ENCODE peak calls at places on chromosomes 4 and X, in six cellular contexts. S is HCT116, B is GM12878, J is GM12891, X is sigmoid colon, W is K562. K is an unnamed sample.

GRCh38 chr4:48944659-48945290 is 38.2 kb upstream of the OCIAD2 start:
- DNase-seq in S (no peak), B (no peak), J (no peak), X (no peak), W (peak; percentile 38), K (no peak)

GRCh38 chr4:19776929-19777328 is 474.8 kb upstream of the SLIT2 start:
- DNase-seq in S (no peak), B (no peak), J (no peak), X (no peak), W (no peak), K (no peak)

GRCh38 chr4:23483320-23483958 is 406.4 kb downstream of the PPARGC1A start:
- DNase-seq in S (no peak), B (no peak), J (no peak), X (no peak), W (no peak), K (no peak)

GRCh38 chrX:149984411-149984810 is 46.1 kb upstream of the EOLA2 start:
- DNase-seq in S (no peak), B (no peak), J (no peak), X (no peak), W (no peak), K (no peak)

GRCh38 chr4:185665655-185666054 is 130.3 kb upstream of the PDLIM3 start:
- DNase-seq in S (no peak), B (no peak), J (no peak), X (no peak), W (no peak), K (no peak)

GRCh38 chr4:65437102-65437501 is 233.2 kb downstream of the EPHA5 start:
- DNase-seq in S (no peak), B (no peak), J (no peak), X (no peak), W (no peak), K (no peak)

GRCh38 chr4:184695178-184695896 is 38.6 kb downstream of the CENPU start:
- DNase-seq in S (no peak), B (no peak), J (no peak), X (no peak), W (no peak), K (no peak)

GRCh38 chr4:1053080-1053661 is 41.7 kb downstream of the FGFRL1 start:
- DNase-seq in S (no peak), B (no peak), J (no peak), X (peak; percentile 56), W (no peak), K (no peak)

GRCh38 chr4:2924765-2925301 is 38.4 kb downstream of the NOP14 start:
- DNase-seq in S (no peak), B (no peak), J (no peak), X (no peak), W (no peak), K (no peak)

GRCh38 chr4:108596389-108596788 is 24.0 kb upstream of the RPL34 start:
- DNase-seq in S (no peak), B (no peak), J (no peak), X (no peak), W (no peak), K (no peak)

GRCh38 chr4:108965472-108966076 is 202.7 kb upstream of the ETNPPL start:
- DNase-seq in S (no peak), B (no peak), J (no peak), X (no peak), W (no peak), K (no peak)

GRCh38 chr4:113760094-113760851 is 1.3 kb downstream of the CAMK2D start:
- DNase-seq in S (no peak), B (no peak), J (no peak), X (peak; percentile 66), W (no peak), K (no peak)

GRCh38 chr4:183094393-183095198 is 4.5 kb upstream of the WWC2 start:
- DNase-seq in S (no peak), B (no peak), J (no peak), X (no peak), W (no peak), K (no peak)

GRCh38 chr4:154450971-154451370 is 40.6 kb downstream of the DCHS2 start:
- DNase-seq in S (no peak), B (no peak), J (no peak), X (no peak), W (no peak), K (no peak)

GRCh38 chrX:78140206-78140605 is 756 bp upstream of the TAF9B start:
- DNase-seq in S (no peak), B (no peak), J (no peak), X (no peak), W (no peak), K (no peak)

GRCh38 chr4:113077611-113078010 is 28.2 kb downstream of the ANK2 start:
- DNase-seq in S (no peak), B (no peak), J (no peak), X (no peak), W (no peak), K (no peak)

GRCh38 chr4:38170800-38171199 is 210.6 kb downstream of the PTTG2 start:
- DNase-seq in S (no peak), B (no peak), J (no peak), X (no peak), W (no peak), K (no peak)

DNA sequence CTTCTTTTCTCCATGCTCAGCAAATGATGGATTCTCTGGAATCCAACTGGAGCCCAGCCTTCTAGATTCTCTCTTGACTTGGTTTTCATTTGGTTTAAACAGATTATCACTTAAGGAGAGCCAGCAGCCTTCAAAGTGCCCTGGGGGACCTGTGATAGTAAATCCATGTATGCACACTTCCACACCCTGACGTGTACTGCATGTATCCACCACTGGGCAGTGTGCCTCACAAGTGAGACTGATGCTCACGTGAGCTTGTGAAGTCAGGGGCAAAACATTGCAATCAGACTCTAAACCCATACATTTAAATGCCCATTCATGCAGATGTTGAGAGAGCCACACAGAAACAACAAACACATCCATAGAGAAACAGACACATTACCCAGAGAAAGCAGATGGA is 28.0 kb upstream of the SETD7 start:
- DNase-seq in S (no peak), B (no peak), J (no peak), X (no peak), W (no peak), K (no peak)
- TF ChIP-seq POLR2AphosphoS5 in S (no peak), B (no peak), J (no peak), X (no peak), W (no peak), K (no peak)

GRCh38 chrX:129843459-129844306 is at the start of gene ZDHHC9:
- DNase-seq in S (peak; percentile 79), B (peak; percentile 63), J (peak; percentile 76), X (peak; percentile 93), W (peak; percentile 90), K (peak; percentile 64)
- TF ChIP-seq POLR2A in S (no peak), B (peak; percentile 68), J (peak; percentile 43), X (peak; percentile 31), W (peak; percentile 70), K (no peak)

GRCh38 chr4:87029356-87029755 is 94.5 kb downstream of the AFF1 start:
- DNase-seq in S (no peak), B (no peak), J (no peak), X (peak; percentile 84), W (no peak), K (no peak)
- TF ChIP-seq POLR2AphosphoS5 in S (no peak), B (no peak), J (no peak), X (peak; percentile 58), W (no peak), K (no peak)

GRCh38 chrX:154373340-154374306 is 811 bp downstream of the FLNA start:
- DNase-seq in S (peak; percentile 78), B (peak; percentile 5), J (no peak), X (no peak), W (no peak), K (no peak)
- TF ChIP-seq POLR2A in S (no peak), B (no peak), J (no peak), X (peak; percentile 40), W (no peak), K (no peak)

GRCh38 chrX:49282647-49283011 is 13.0 kb downstream of the PPP1R3F start:
- DNase-seq in S (peak; percentile 13), B (no peak), J (no peak), X (peak; percentile 65), W (peak; percentile 46), K (no peak)
- TF ChIP-seq POLR2AphosphoS5 in S (no peak), B (no peak), J (no peak), X (no peak), W (no peak), K (no peak)

DNA sequence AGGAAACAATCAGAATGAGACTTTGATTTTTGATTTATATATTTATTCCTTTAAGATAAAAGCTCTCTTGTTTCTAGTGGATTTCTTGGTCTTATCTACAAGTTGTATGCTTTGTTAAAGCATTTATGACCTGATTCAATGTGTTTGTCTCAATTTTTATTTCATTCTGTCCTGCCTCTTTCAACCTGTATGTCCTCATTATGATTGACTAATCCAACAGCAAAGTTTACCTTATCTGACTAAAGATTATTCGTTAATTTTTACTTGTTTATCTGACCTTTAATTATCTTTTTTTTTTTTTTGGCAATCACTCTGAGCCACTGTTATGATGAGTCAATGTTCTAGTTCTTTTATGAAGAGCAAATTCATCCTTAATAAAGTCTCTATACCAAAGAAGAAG is 54.9 kb downstream of the UGT2A3 start:
- DNase-seq in S (no peak), B (no peak), J (no peak), X (no peak), W (no peak), K (no peak)
- TF ChIP-seq POLR2A in S (no peak), B (no peak), J (no peak), X (no peak), W (no peak), K (no peak)

GRCh38 chr4:174613979-174614378 is 91.7 kb upstream of the HPGD start:
- DNase-seq in S (no peak), B (no peak), J (no peak), X (no peak), W (no peak), K (no peak)

GRCh38 chr4:174607792-174608191 is 85.5 kb upstream of the HPGD start:
- DNase-seq in S (no peak), B (no peak), J (no peak), X (no peak), W (no peak), K (no peak)

DNA sequence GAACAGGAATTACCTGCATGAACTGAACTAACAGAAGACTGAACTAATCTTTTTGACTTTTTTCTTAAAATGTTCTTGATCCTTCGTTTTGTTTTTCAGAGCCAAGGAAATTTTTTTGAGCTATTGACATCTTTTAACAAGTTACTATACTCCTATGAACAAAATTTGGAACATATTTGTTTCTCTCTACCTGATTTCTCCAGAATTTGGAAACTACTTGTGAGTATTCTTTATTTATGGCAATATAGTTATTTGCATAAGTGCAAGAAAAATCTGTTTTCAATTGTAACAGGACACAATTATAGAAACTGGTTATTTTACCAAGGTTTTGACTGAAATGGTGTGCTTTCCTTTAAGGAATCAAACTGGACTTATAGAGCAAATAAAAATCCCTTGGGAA is 89.5 kb upstream of the HPGD start:
- DNase-seq in S (no peak), B (no peak), J (no peak), X (no peak), W (no peak), K (no peak)
- TF ChIP-seq POLR2AphosphoS5 in S (no peak), B (no peak), J (no peak), X (no peak), W (no peak), K (no peak)